ENCODE peak calls at places on chromosomes 13 and 19, in six cellular contexts. T, E, F, B, G and D are unnamed samples.
A peak's percentile ranks its signal among the peaks of the same experiment; 100 is the strongest.

GRCh38 chr13:26785845-26786630 is 25.5 kb upstream of the GPR12 start:
- DNase-seq in B (peak; percentile 14), F (peak; percentile 51), E (no peak), G (peak; percentile 1), T (peak; percentile 15), D (no peak)

GRCh38 chr13:72463561-72463960 is 263.9 kb downstream of the MZT1 start:
- DNase-seq in B (peak; percentile 18), F (no peak), T (no peak), G (no peak), E (no peak), D (no peak)

GRCh38 chr19:33216198-33216830 is 9.3 kb downstream of the SLC7A10 start:
- DNase-seq in E (no peak), B (no peak), T (no peak), G (no peak), F (no peak), D (no peak)

GRCh38 chr19:51136891-51137551 is 5.1 kb upstream of the SIGLEC7 start:
- DNase-seq in F (no peak), T (no peak), B (peak; percentile 34), G (no peak), E (no peak), D (no peak)

GRCh38 chr19:3818918-3819317 is 32.7 kb upstream of the MATK start:
- DNase-seq in T (no peak), B (no peak), G (no peak), F (no peak), E (no peak), D (no peak)

GRCh38 chr19:30437869-30438268 is 65.7 kb downstream of the ZNF536 start:
- DNase-seq in F (no peak), T (no peak), E (no peak), B (no peak), G (no peak), D (no peak)

GRCh38 chr13:40053401-40053800 is 397.9 kb downstream of the COG6 start:
- DNase-seq in G (no peak), E (no peak), B (no peak), F (no peak), T (no peak), D (no peak)

GRCh38 chr13:45500492-45501174 is 35.9 kb downstream of the COG3 start:
- DNase-seq in E (no peak), G (peak; percentile 90), F (no peak), T (no peak), B (no peak), D (no peak)

GRCh38 chr13:109699628-109700071 is 86.7 kb downstream of the IRS2 start:
- DNase-seq in B (no peak), F (no peak), G (no peak), E (no peak), T (no peak), D (no peak)

GRCh38 chr13:44768233-44768632 is 192.1 kb upstream of the TSC22D1 start:
- DNase-seq in E (peak; percentile 21), F (no peak), T (no peak), G (no peak), B (no peak), D (no peak)

GRCh38 chr19:45881909-45882528 is 3.9 kb downstream of the IRF2BP1 start:
- DNase-seq in T (no peak), E (no peak), F (no peak), G (no peak), B (no peak), D (no peak)